ENCODE peak calls at places on chromosomes 5 and 9, in nine cellular contexts. G, C, J, U, S, X, E, A and W are unnamed samples.

GRCh38 chr5:78816143-78816765 is 167.7 kb upstream of the LHFPL2 start:
- DNase-seq in G (no peak), C (no peak), J (no peak), U (no peak), S (no peak), X (no peak), E (no peak), A (no peak), W (no peak)

GRCh38 chr9:87573841-87574342 is 76.2 kb downstream of the DAPK1 start:
- DNase-seq in G (no peak), C (no peak), J (no peak), U (no peak), S (no peak), X (no peak), E (peak), A (peak), W (no peak)

GRCh38 chr9:80062581-80062980 is 490.8 kb downstream of the TLE4 start:
- DNase-seq in G (no peak), C (no peak), J (no peak), U (no peak), S (no peak), X (no peak), E (no peak), A (no peak), W (no peak)

GRCh38 chr5:68214472-68215207 is 916 bp upstream of the PIK3R1 start:
- DNase-seq in G (peak), C (peak), J (peak), U (no peak), S (no peak), X (peak), E (peak), A (no peak), W (no peak)

GRCh38 chr5:171842006-171842776 is 56.6 kb downstream of the SMIM23 start:
- DNase-seq in G (no peak), C (no peak), J (no peak), U (no peak), S (no peak), X (no peak), E (peak), A (no peak), W (no peak)

GRCh38 chr5:23820764-23821471 is 313.5 kb downstream of the PRDM9 start:
- DNase-seq in G (peak), C (no peak), J (peak), U (no peak), S (peak), X (peak), E (peak), A (no peak), W (no peak)

GRCh38 chr5:179608131-179608581 is 15.3 kb downstream of the HNRNPH1 start:
- DNase-seq in G (peak), C (no peak), J (no peak), U (no peak), S (no peak), X (peak), E (peak), A (no peak), W (no peak)

GRCh38 chr5:140544986-140545385 is 2.5 kb upstream of the EIF4EBP3 start:
- DNase-seq in G (no peak), C (no peak), J (no peak), U (no peak), S (no peak), X (no peak), E (no peak), A (no peak), W (no peak)

GRCh38 chr9:91089405-91090131 is 272.1 kb downstream of the AUH start:
- DNase-seq in G (peak), C (peak), J (peak), U (no peak), S (peak), X (peak), E (peak), A (no peak), W (no peak)

GRCh38 chr5:139459451-139459934 is 3.0 kb downstream of the ECSCR start:
- DNase-seq in G (no peak), C (no peak), J (no peak), U (no peak), S (no peak), X (peak), E (no peak), A (no peak), W (no peak)

GRCh38 chr5:124206540-124206939 is 539.9 kb downstream of the ZNF608 start:
- DNase-seq in G (no peak), C (no peak), J (no peak), U (no peak), S (no peak), X (no peak), E (no peak), A (no peak), W (no peak)

GRCh38 chr5:69300537-69301203 is 31.9 kb downstream of the CCDC125 start:
- DNase-seq in G (no peak), C (no peak), J (peak), U (no peak), S (peak), X (peak), E (no peak), A (no peak), W (no peak)

GRCh38 chr9:95100071-95100627 is 217.4 kb downstream of the FANCC start:
- DNase-seq in G (no peak), C (peak), J (no peak), U (no peak), S (no peak), X (no peak), E (peak), A (no peak), W (no peak)

GRCh38 chr9:72983512-72984021 is 30.7 kb upstream of the ALDH1A1 start:
- DNase-seq in G (peak), C (no peak), J (no peak), U (no peak), S (no peak), X (no peak), E (peak), A (no peak), W (no peak)

GRCh38 chr9:125409637-125410521 is 148.3 kb downstream of the GAPVD1 start:
- DNase-seq in G (no peak), C (peak), J (peak), U (no peak), S (peak), X (peak), E (no peak), A (no peak), W (no peak)

GRCh38 chr9:4592325-4592724 is 69.8 kb upstream of the PLPP6 start:
- DNase-seq in G (no peak), C (no peak), J (no peak), U (no peak), S (no peak), X (no peak), E (no peak), A (no peak), W (no peak)

GRCh38 chr5:112848116-112848811 is 12.8 kb upstream of the SRP19 start:
- DNase-seq in G (peak), C (peak), J (peak), U (no peak), S (peak), X (peak), E (peak), A (peak), W (peak)

GRCh38 chr9:72675586-72675985 is 154.2 kb downstream of the TMC1 start:
- DNase-seq in G (peak), C (peak), J (no peak), U (no peak), S (peak), X (peak), E (peak), A (no peak), W (peak)

GRCh38 chr5:174514983-174515394 is 209.4 kb upstream of the MSX2 start:
- DNase-seq in G (no peak), C (no peak), J (no peak), U (no peak), S (no peak), X (no peak), E (no peak), A (no peak), W (no peak)

GRCh38 chr5:147464211-147464610 is 45.7 kb downstream of the DPYSL3 start:
- DNase-seq in G (peak), C (peak), J (peak), U (no peak), S (peak), X (peak), E (peak), A (no peak), W (no peak)

GRCh38 chr9:130633336-130634190 is 30.8 kb upstream of the PRDM12 start:
- DNase-seq in G (no peak), C (no peak), J (no peak), U (no peak), S (no peak), X (no peak), E (no peak), A (no peak), W (no peak)

GRCh38 chr9:93558503-93558902 is 17.9 kb upstream of the PHF2 start:
- DNase-seq in G (no peak), C (no peak), J (no peak), U (no peak), S (no peak), X (no peak), E (no peak), A (no peak), W (no peak)

GRCh38 chr5:122180863-122181519 is 51.6 kb downstream of the ZNF474 start:
- DNase-seq in G (peak), C (peak), J (no peak), U (no peak), S (peak), X (peak), E (peak), A (no peak), W (no peak)

GRCh38 chr5:12901696-12902095 is 997.5 kb upstream of the CTNND2 start:
- DNase-seq in G (no peak), C (no peak), J (no peak), U (no peak), S (no peak), X (no peak), E (no peak), A (no peak), W (no peak)

GRCh38 chr5:172887735-172888134 is 53.7 kb downstream of the ERGIC1 start:
- DNase-seq in G (peak), C (no peak), J (no peak), U (no peak), S (peak), X (peak), E (peak), A (peak), W (no peak)

GRCh38 chr5:92017786-92018185 is 634.7 kb upstream of the ARRDC3 start:
- DNase-seq in G (peak), C (peak), J (no peak), U (no peak), S (peak), X (peak), E (peak), A (peak), W (no peak)

GRCh38 chr9:136664799-136665082 is 2.0 kb downstream of the EGFL7 start:
- DNase-seq in G (no peak), C (no peak), J (no peak), U (no peak), S (no peak), X (no peak), E (no peak), A (no peak), W (no peak)

GRCh38 chr9:136665111-136665703 is 2.5 kb downstream of the EGFL7 start:
- DNase-seq in G (no peak), C (no peak), J (peak), U (no peak), S (no peak), X (no peak), E (no peak), A (no peak), W (no peak)

GRCh38 chr9:136666364-136667216 is 3.9 kb downstream of the EGFL7 start:
- DNase-seq in G (no peak), C (no peak), J (peak), U (no peak), S (no peak), X (no peak), E (no peak), A (no peak), W (no peak)

GRCh38 chr9:136667217-136667939 is 4.7 kb downstream of the EGFL7 start:
- DNase-seq in G (no peak), C (no peak), J (no peak), U (no peak), S (no peak), X (no peak), E (no peak), A (no peak), W (no peak)

GRCh38 chr9:136665704-136666363 is 3.1 kb downstream of the EGFL7 start:
- DNase-seq in G (no peak), C (no peak), J (peak), U (no peak), S (no peak), X (no peak), E (no peak), A (no peak), W (no peak)
- H3K4me3 ChIP-seq in G (no peak), C (no peak), J (peak), U (no peak), S (peak), X (peak), E (peak), A (peak), W (no peak)

DNA sequence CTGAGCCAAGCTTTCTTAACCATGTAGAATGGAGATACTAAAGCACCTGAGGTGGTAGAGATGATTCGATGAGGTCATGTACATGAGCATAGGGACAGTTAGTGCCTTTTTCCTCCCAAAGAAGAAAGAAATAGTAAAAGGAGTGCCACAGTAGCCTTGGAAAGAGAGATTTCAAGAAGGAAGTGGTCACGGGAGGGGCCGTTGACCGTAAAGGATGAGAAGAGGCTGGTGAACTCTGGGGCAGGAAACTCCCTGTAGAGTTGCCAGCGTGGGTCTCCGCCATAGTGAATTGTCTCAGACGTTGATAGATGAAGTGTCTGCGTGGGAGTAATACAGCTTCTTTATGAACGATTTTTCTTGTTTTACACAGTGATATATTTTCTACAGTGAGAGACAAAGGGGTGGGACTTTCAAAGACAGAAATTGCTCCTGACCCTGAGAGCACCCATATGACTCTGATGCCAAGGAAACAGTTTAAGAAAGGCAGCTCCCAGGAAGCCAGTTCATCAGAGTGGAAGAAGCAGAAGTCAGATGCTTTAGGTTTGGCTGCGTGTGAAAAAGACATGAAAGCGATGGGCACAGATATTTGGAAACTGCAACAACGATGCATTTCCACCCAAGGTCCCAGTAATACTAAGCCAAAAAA is 41.3 kb downstream of the UGCG start:
- DNase-seq in G (peak), C (no peak), J (no peak), U (peak), S (peak), X (peak), E (peak), A (no peak), W (no peak)
- H3K4me3 ChIP-seq in G (no peak), C (no peak), J (no peak), U (peak), S (no peak), X (no peak), E (no peak), A (no peak), W (no peak)

GRCh38 chr5:54882841-54883240 is 102.6 kb downstream of the ESM1 start:
- DNase-seq in G (no peak), C (no peak), J (no peak), U (no peak), S (no peak), X (no peak), E (no peak), A (no peak), W (no peak)
- H3K4me3 ChIP-seq in G (no peak), C (no peak), J (no peak), U (no peak), S (no peak), X (no peak), E (no peak), A (no peak), W (no peak)

GRCh38 chr9:131981116-131981847 is 98.4 kb downstream of the MED27 start:
- DNase-seq in G (no peak), C (no peak), J (no peak), U (no peak), S (no peak), X (peak), E (peak), A (no peak), W (no peak)
- H3K4me3 ChIP-seq in G (no peak), C (no peak), J (no peak), U (no peak), S (no peak), X (no peak), E (no peak), A (no peak), W (no peak)